ENCODE peak calls at places on chromosomes 5 and 9, in nine cellular contexts. U is fibroblast of lung, G is WERI-Rb-1, X is fibroblast of the aortic adventitia, P is ascending aorta, Z is A549, K is Peyer's patch, O is tibial nerve, Q is astrocyte. L is an unnamed sample.

GRCh38 chr9:24041294-24041693 is 215.3 kb upstream of the ELAVL2 start:
- DNase-seq in Z (no peak), O (no peak), P (no peak), U (no peak), K (no peak), Q (no peak), X (no peak), G (no peak), L (no peak)

GRCh38 chr9:69215774-69216482 is 41.9 kb downstream of the TJP2 start:
- DNase-seq in O (no peak), Q (peak; percentile 18), G (no peak), P (no peak), K (no peak), Z (no peak), U (no peak), X (peak; percentile 44), L (no peak)

GRCh38 chr5:33068786-33069185 is 357.7 kb downstream of the NPR3 start:
- DNase-seq in Q (peak; percentile 51), Z (no peak), P (no peak), U (no peak), X (peak; percentile 21), K (no peak), G (no peak), O (no peak), L (no peak)

GRCh38 chr5:66722653-66723052 is 126.5 kb downstream of the MAST4 start:
- DNase-seq in P (no peak), Q (no peak), K (no peak), U (no peak), Z (no peak), X (no peak), G (no peak), O (no peak), L (no peak)

GRCh38 chr5:90641528-90641927 is 82.9 kb downstream of the ADGRV1 start:
- DNase-seq in P (no peak), X (no peak), O (no peak), K (no peak), U (no peak), Z (no peak), G (no peak), Q (no peak), L (no peak)

GRCh38 chr9:125425176-125425897 is 163.7 kb downstream of the GAPVD1 start:
- DNase-seq in U (no peak), K (no peak), O (no peak), X (no peak), P (no peak), Q (no peak), Z (no peak), G (no peak), L (no peak)

GRCh38 chr9:13270734-13271133 is 8.8 kb downstream of the MPDZ start:
- DNase-seq in Z (no peak), Q (no peak), K (no peak), X (no peak), P (no peak), U (no peak), G (no peak), O (no peak), L (no peak)

GRCh38 chr5:176352116-176352878 is 9.3 kb downstream of the KIAA1191 start:
- DNase-seq in Z (no peak), X (no peak), U (no peak), G (no peak), O (no peak), K (no peak), Q (no peak), P (no peak), L (no peak)

GRCh38 chr9:109771084-109771483 is 8.9 kb upstream of the PALM2AKAP2 start:
- DNase-seq in G (no peak), X (peak; percentile 82), P (no peak), K (no peak), O (no peak), Z (no peak), U (peak; percentile 58), Q (peak; percentile 97), L (no peak)

GRCh38 chr9:133320421-133320881 is 15.5 kb downstream of the SURF6 start:
- DNase-seq in K (peak; percentile 11), U (no peak), Z (no peak), P (peak; percentile 39), X (no peak), Q (no peak), O (no peak), G (no peak), L (no peak)

GRCh38 chr5:74370168-74370567 is 270.4 kb downstream of the ENC1 start:
- DNase-seq in U (no peak), K (no peak), P (no peak), G (no peak), O (peak; percentile 24), Q (no peak), X (no peak), Z (no peak), L (no peak)

GRCh38 chr5:89267764-89268163 is 384.8 kb upstream of the MEF2C start:
- DNase-seq in U (no peak), Z (no peak), K (no peak), Q (no peak), G (no peak), P (no peak), X (no peak), O (no peak), L (no peak)

GRCh38 chr5:179371681-179372675 is 26.7 kb upstream of the ADAMTS2 start:
- DNase-seq in P (peak; percentile 46), U (no peak), K (no peak), X (no peak), G (peak; percentile 43), O (no peak), Q (no peak), Z (no peak), L (no peak)

GRCh38 chr5:150411245-150411979 is 1.3 kb downstream of the CD74 start:
- DNase-seq in P (no peak), Z (no peak), X (no peak), Q (no peak), O (peak; percentile 53), K (peak; percentile 95), G (peak; percentile 44), U (no peak), L (no peak)

GRCh38 chr9:109249615-109250014 is 71.2 kb downstream of the EPB41L4B start:
- DNase-seq in O (no peak), G (peak; percentile 43), K (no peak), Z (no peak), X (no peak), U (no peak), P (no peak), Q (no peak), L (no peak)

GRCh38 chr5:80590766-80591165 is 20.7 kb upstream of the ANKRD34B start:
- DNase-seq in P (no peak), G (no peak), U (no peak), Z (no peak), K (no peak), X (no peak), O (no peak), Q (no peak), L (no peak)
- TF ChIP-seq CTCF in P (no peak), G (no peak), U (no peak), Z (no peak), K (no peak), X (no peak), O (no peak), Q (no peak), L (no peak)

GRCh38 chr5:136064510-136064909 is 35.7 kb downstream of the TGFBI start:
- DNase-seq in U (no peak), O (no peak), X (peak; percentile 55), P (no peak), G (peak; percentile 58), Q (peak; percentile 40), Z (no peak), K (no peak), L (no peak)
- TF ChIP-seq CTCF in U (no peak), O (no peak), X (peak; percentile 54), P (no peak), G (peak; percentile 75), Q (peak; percentile 13), Z (no peak), K (peak; percentile 12), L (no peak)

DNA sequence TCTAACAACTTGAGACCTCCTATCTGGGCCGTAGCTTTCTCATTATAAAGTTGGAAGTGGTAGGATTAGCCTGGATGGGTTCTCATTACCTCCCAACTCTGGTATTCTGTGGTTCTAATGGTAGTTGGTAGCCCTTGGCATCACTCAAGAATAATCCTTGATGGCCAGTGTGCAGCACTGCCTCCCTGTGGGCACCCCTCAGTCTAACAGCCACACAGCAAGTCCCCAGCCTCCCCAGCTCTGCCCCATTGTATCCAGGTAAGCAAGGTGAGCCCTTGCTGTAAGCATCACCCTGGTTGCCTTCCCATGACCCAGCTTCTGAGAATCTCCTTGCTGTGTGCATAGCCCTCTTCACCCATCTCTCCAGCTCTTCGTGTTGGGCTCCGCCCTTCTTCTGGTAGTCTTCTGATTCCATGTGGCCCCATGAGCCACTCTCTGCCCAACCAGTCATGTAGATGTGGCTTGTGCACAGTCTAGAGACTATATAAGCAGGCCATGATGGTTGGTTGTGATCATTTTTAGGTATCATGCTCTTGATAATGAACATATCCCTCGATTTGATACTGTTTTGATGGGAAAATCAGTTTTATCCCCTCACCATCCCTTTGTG is 57.6 kb upstream of the GRHPR start:
- DNase-seq in Q (no peak), U (no peak), Z (no peak), P (no peak), K (no peak), G (no peak), X (no peak), O (no peak), L (no peak)
- TF ChIP-seq CTCF in Q (no peak), U (peak; percentile 12), Z (no peak), P (no peak), K (peak; percentile 32), G (peak; percentile 59), X (no peak), O (no peak), L (no peak)

DNA sequence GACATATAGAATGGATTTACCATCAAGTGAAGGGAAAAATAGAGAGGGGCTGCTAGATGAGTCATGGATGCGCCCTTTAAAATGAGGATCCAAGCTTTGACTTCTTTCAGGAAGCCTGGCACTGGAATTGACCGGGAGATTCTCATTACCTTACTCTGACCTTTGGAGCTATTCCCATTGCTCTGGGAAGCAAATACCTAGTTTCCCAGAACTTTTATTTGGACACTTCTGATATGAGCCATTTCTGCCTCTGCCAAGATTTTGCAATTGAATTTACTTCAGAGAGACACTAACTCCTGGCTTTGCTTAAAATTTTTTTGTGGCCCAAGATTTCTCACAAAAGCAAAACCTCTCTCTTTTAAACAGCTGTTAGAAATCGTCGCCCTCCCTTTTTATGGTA is 15.6 kb upstream of the AGXT2 start:
- DNase-seq in O (no peak), U (no peak), X (peak; percentile 66), K (no peak), G (no peak), Z (no peak), P (no peak), Q (no peak), L (no peak)
- TF ChIP-seq CTCF in O (no peak), U (no peak), X (no peak), K (no peak), G (no peak), Z (no peak), P (no peak), Q (no peak), L (no peak)

GRCh38 chr9:88488166-88488565 is 46.8 kb upstream of the NXNL2 start:
- DNase-seq in G (no peak), P (no peak), X (no peak), Z (no peak), O (no peak), Q (no peak), U (no peak), K (no peak), L (no peak)
- TF ChIP-seq CTCF in G (no peak), P (no peak), X (no peak), Z (no peak), O (no peak), Q (no peak), U (no peak), K (no peak), L (no peak)